ENCODE peak calls at places on chromosomes 11 and 22, in six cellular contexts. J is GM03348; R is stimulated activated CD4-positive, alpha-beta T cell treated with anti-CD3 and anti-CD28 coated beads, Interleukin-12 subunit alpha, Interleukin-12 subunit beta, amount 100 ng/mL, for 4 hours; P is mucosa of descending colon; Y is AG04449; U is MV-4-11. Q is an unnamed sample.

GRCh38 chr11:45663486-45664375 is 1.7 kb downstream of the CHST1 start:
- DNase-seq in J (no peak), R (no peak), P (no peak), Y (no peak), U (no peak), Q (no peak)

GRCh38 chr11:92793189-92793588 is 176.3 kb upstream of the MTNR1B start:
- DNase-seq in J (no peak), R (no peak), P (no peak), Y (no peak), U (no peak), Q (no peak)

GRCh38 chr22:23068096-23068831 is 2.1 kb upstream of the GNAZ start:
- DNase-seq in J (no peak), R (no peak), P (peak; percentile 37), Y (no peak), U (no peak), Q (no peak)

GRCh38 chr11:69430566-69430965 is 50.9 kb upstream of the LINC01488 start:
- DNase-seq in J (peak; percentile 48), R (no peak), P (no peak), Y (no peak), U (no peak), Q (no peak)

GRCh38 chr22:26658671-26659478 is 1.5 kb downstream of the MIAT start:
- DNase-seq in J (peak; percentile 86), R (peak; percentile 76), P (peak; percentile 79), Y (peak; percentile 47), U (peak; percentile 73), Q (peak; percentile 86)

GRCh38 chr11:130499828-130500227 is 51.4 kb downstream of the ADAMTS15 start:
- DNase-seq in J (no peak), R (no peak), P (no peak), Y (no peak), U (no peak), Q (no peak)

GRCh38 chr22:17748555-17749353 is 25.5 kb downstream of the BID start:
- DNase-seq in J (no peak), R (no peak), P (no peak), Y (no peak), U (no peak), Q (no peak)

GRCh38 chr11:32960553-32961164 is 55.0 kb upstream of the DEPDC7 start:
- DNase-seq in J (peak; percentile 52), R (no peak), P (no peak), Y (peak; percentile 21), U (peak; percentile 50), Q (peak; percentile 27)

GRCh38 chr22:27669798-27670599 is 131.6 kb downstream of the MN1 start:
- DNase-seq in J (no peak), R (no peak), P (no peak), Y (no peak), U (no peak), Q (no peak)